ENCODE peak calls at places on chromosomes 16 and 17, in ten cellular contexts. C is DMS79; Z is lung; D is iPS DF 6.9; G is CD4-positive, alpha-beta T cell; A is dorsolateral prefrontal cortex; Y is AG04450; R is BJ; Q is Daoy; H is GM18507. L is an unnamed sample.

GRCh38 chr17:81545160-81545949 is 6.8 kb downstream of the FAAP100 start:
- DNase-seq in C (no peak), Z (no peak), D (no peak), G (no peak), A (no peak), Y (no peak), R (no peak), Q (no peak), H (no peak), L (no peak)

GRCh38 chr17:83190601-83191387 is 111.4 kb downstream of the METRNL start:
- DNase-seq in C (no peak), Z (peak), D (no peak), G (no peak), A (peak), Y (no peak), R (no peak), Q (no peak), H (no peak), L (no peak)

GRCh38 chr17:68972119-68972704 is 17.0 kb upstream of the ABCA8 start:
- DNase-seq in C (no peak), Z (no peak), D (no peak), G (no peak), A (no peak), Y (no peak), R (no peak), Q (no peak), H (no peak), L (no peak)

GRCh38 chr16:31010539-31010938 is at the start of gene STX1B:
- DNase-seq in C (peak), Z (no peak), D (no peak), G (peak), A (peak), Y (no peak), R (no peak), Q (peak), H (no peak), L (peak)

GRCh38 chr16:88772871-88773811 is 11.9 kb downstream of the PIEZO1 start:
- DNase-seq in C (no peak), Z (no peak), D (no peak), G (no peak), A (no peak), Y (peak), R (peak), Q (peak), H (no peak), L (no peak)

GRCh38 chr17:79789943-79790804 is 6.7 kb downstream of the CBX8 start:
- DNase-seq in C (no peak), Z (no peak), D (no peak), G (no peak), A (no peak), Y (no peak), R (no peak), Q (peak), H (peak), L (no peak)

GRCh38 chr17:29573871-29574731 is 5.6 kb downstream of the TP53I13 start:
- DNase-seq in C (no peak), Z (no peak), D (no peak), G (no peak), A (peak), Y (no peak), R (no peak), Q (no peak), H (no peak), L (no peak)

GRCh38 chr17:70365098-70365583 is 195.8 kb downstream of the KCNJ2 start:
- DNase-seq in C (no peak), Z (no peak), D (no peak), G (no peak), A (no peak), Y (peak), R (no peak), Q (peak), H (no peak), L (no peak)

L was measured in activated T-cell treated with anti-CD3 and anti-CD28 coated beads for 1 hour.